ENCODE peak calls at places on chromosome 20, in four cellular contexts. F is neural progenitor cell; G is CD8-positive, alpha-beta T cell; R is PC-3. L is an unnamed sample. For H3K4me1, the result is how much of the 10 kb centered on the place peaks cover.

GRCh38 chr20:15091417-15092017 is 754.1 kb upstream of the FLRT3 start:
- DNase-seq in F (no peak), R (no peak), G (no peak), L (no peak)

GRCh38 chr20:7742479-7742878 is 197.8 kb downstream of the HAO1 start:
- DNase-seq in G (no peak), R (peak), F (no peak), L (no peak)

GRCh38 chr20:51871943-51872342 is 69.6 kb upstream of the SALL4 start:
- DNase-seq in F (no peak), R (peak), G (no peak), L (no peak)

GRCh38 chr20:16537918-16538317 is 35.3 kb downstream of the KIF16B start:
- DNase-seq in G (no peak), F (no peak), R (no peak), L (no peak)

GRCh38 chr20:50711113-50711825 is 19.9 kb upstream of the RIPOR3 start:
- DNase-seq in G (no peak), R (peak), F (no peak), L (no peak)

GRCh38 chr20:49687595-49688567 is 25.8 kb downstream of the B4GALT5 start:
- DNase-seq in G (no peak), F (peak), R (no peak), L (no peak)

GRCh38 chr20:33444797-33445560 is 1.4 kb upstream of the SNTA1 start:
- DNase-seq in F (no peak), R (peak), G (no peak), L (peak)

GRCh38 chr20:49801882-49802281 is 10.7 kb upstream of the SLC9A8 start:
- DNase-seq in R (no peak), F (no peak), G (no peak), L (no peak)

GRCh38 chr20:25991051-25991755 is 294.6 kb upstream of the ZNF337 start:
- DNase-seq in F (no peak), G (no peak), R (no peak), L (no peak)

GRCh38 chr20:25020901-25021301 is 28.4 kb upstream of the APMAP start:
- DNase-seq in R (no peak), F (no peak), G (no peak), L (peak)

GRCh38 chr20:1327827-1328679 is 886 bp downstream of the SDCBP2 start:
- DNase-seq in G (no peak), R (no peak), F (no peak), L (no peak)

GRCh38 chr20:11921326-11921725 is 3.6 kb downstream of the BTBD3 start:
- DNase-seq in F (no peak), G (no peak), R (no peak), L (no peak)

GRCh38 chr20:16752901-16753300 is 4.7 kb downstream of the OTOR start:
- DNase-seq in R (no peak), G (no peak), F (no peak), L (no peak)

GRCh38 chr20:61805781-61806180 is 259.9 kb downstream of the TAF4 start:
- DNase-seq in G (no peak), F (no peak), R (no peak), L (no peak)

GRCh38 chr20:48681201-48681881 is 146.5 kb downstream of the PREX1 start:
- DNase-seq in R (no peak), G (no peak), F (no peak), L (no peak)

GRCh38 chr20:7712661-7713060 is 227.6 kb downstream of the HAO1 start:
- DNase-seq in F (no peak), G (no peak), R (peak), L (no peak)

GRCh38 chr20:17762243-17762872 is 62.6 kb downstream of the BANF2 start:
- DNase-seq in R (no peak), F (no peak), G (no peak), L (no peak)

GRCh38 chr20:19628570-19629134 is 129.4 kb upstream of the RIN2 start:
- DNase-seq in R (peak), F (peak), G (no peak), L (no peak)

GRCh38 chr20:16966276-16966880 is 218.2 kb downstream of the OTOR start:
- DNase-seq in G (no peak), R (no peak), F (no peak), L (no peak)

GRCh38 chr20:57065646-57066045 is 200.8 kb downstream of the BMP7 start:
- DNase-seq in G (no peak), F (peak), R (no peak), L (no peak)

GRCh38 chr20:6580486-6580885 is 187.0 kb upstream of the BMP2 start:
- DNase-seq in F (no peak), G (no peak), R (no peak), L (peak)

GRCh38 chr20:60691966-60692615 is 560.0 kb upstream of the CDH4 start:
- DNase-seq in F (no peak), R (no peak), G (no peak), L (no peak)

GRCh38 chr20:42530855-42531674 is 658.6 kb downstream of the PTPRT start:
- DNase-seq in F (peak), G (no peak), R (peak), L (no peak)

GRCh38 chr20:60040471-60041162 is 82.4 kb downstream of the CDH26 start:
- DNase-seq in G (no peak), F (no peak), R (no peak), L (no peak)

GRCh38 chr20:33969563-33969962 is 24.1 kb upstream of the RALY start:
- DNase-seq in R (no peak), F (no peak), G (no peak), L (no peak)

GRCh38 chr20:433300-433975 is 25.3 kb downstream of the RBCK1 start:
- DNase-seq in R (no peak), G (no peak), F (no peak), L (no peak)

DNA sequence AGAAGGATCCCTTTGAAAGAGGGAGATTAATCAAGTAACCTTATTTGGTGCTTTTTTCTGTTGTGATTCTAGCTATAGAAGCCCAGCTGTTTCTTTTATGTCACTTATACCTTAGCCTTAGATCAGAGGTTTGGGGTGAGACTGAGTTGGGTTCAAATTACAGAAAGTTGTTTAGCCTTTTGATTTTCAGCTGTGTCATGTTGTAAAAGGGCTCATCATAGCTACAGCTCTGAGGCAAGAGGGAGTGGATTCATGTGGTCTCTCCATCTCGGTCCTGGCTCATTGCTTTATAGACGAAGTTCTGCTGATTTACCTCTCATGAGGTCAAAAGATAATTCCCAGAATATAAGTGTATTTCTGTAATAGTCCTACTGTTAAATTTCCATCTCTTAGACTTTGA is 342.8 kb downstream of the PAX1 start:
- DNase-seq in F (no peak), G (no peak), R (no peak), L (no peak)
- H3K4me1 ChIP-seq in F (under half), G (under half), R (under half), L (under half)

DNA sequence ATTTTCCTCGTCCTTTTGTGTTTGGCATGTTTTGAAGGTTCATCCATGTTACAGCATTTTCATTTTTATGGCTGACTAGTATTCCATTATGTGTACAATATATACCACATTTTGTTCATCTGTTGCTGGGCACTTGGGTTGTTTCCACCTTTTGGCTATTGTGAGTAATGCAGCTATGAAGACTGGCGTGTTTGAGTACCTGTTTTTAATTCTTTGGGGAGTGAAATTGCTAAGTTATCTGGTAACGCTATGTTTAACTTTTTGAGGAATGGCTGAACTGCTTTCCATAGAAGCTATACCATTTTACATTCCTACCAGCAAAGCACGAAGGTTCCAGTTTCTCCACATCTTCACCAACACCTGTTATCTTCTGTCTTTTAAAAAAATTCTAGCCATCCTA is 37.0 kb upstream of the MYL9 start:
- DNase-seq in R (no peak), F (no peak), G (no peak), L (no peak)
- TF ChIP-seq CTCF in R (no peak), F (no peak), G (no peak), L (no peak)

DNA sequence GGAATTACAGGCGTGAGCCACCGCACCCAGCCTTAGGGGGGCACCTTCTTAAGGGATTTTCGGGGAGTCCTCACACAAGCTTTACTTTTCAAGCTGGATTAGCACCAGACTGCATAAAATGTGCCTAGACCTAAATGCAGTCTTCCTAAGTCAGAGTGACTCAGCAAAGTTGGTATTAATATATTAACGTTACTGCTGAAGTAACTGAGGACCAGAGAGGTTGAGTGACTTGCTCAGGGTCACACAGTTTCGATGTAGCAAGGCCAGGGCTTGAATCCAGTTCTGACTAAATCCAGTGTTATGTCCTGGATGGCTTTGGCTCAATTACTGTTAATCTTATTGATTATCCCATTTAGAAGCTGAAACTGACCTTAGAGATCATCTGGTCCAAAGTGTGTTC is 13.4 kb downstream of the EDEM2 start:
- DNase-seq in F (no peak), G (no peak), R (no peak), L (no peak)
- H3K27ac ChIP-seq in F (no peak), G (no peak), R (no peak), L (peak)

GRCh38 chr20:62920039-62920645 is 6.2 kb downstream of the DIDO1 start:
- DNase-seq in R (no peak), G (no peak), F (no peak), L (no peak)

GRCh38 chr20:62916703-62917476 is 9.4 kb downstream of the DIDO1 start:
- DNase-seq in G (no peak), F (no peak), R (no peak), L (no peak)

GRCh38 chr20:62918830-62919229 is 7.5 kb downstream of the DIDO1 start:
- DNase-seq in F (no peak), G (peak), R (no peak), L (no peak)

GRCh38 chr20:62917720-62918119 is 8.6 kb downstream of the DIDO1 start:
- DNase-seq in G (no peak), F (no peak), R (no peak), L (no peak)

DNA sequence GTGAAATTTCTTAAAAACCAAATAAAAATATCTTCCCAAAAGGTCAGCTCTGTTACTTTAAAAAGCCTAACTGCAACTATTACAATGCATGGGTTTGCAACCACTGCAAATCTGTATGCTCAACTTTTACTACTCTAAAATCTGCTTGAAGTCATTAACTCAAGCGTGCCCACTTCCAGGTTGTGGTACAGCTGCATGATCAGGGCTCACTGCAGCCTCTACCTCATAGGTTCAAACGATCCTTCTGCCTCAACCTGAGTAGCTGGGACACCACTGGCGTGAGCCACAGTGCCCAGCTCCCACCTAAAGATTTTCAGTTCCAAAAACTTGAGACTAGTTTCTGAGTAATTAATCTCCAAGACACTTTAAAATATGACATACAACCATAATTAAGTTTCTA is 8.2 kb downstream of the DIDO1 start:
- DNase-seq in F (no peak), R (no peak), G (no peak), L (no peak)
- H3K4me1 ChIP-seq in F (half or more), R (under half), G (half or more), L (half or more)

GRCh38 chr20:46963196-46963529 is 68.5 kb downstream of the EYA2 start:
- DNase-seq in F (no peak), R (peak), G (no peak), L (no peak)
- TF ChIP-seq CTCF in F (no peak), R (no peak), G (no peak), L (no peak)

GRCh38 chr20:31475472-31476312 is 604 bp downstream of the REM1 start:
- DNase-seq in F (no peak), R (no peak), G (no peak), L (no peak)
- H3K27ac ChIP-seq in F (no peak), R (no peak), G (no peak), L (peak)

GRCh38 chr20:53803492-53804155 is 210.0 kb upstream of the ZNF217 start:
- DNase-seq in F (no peak), G (no peak), R (no peak), L (no peak)

GRCh38 chr20:53800883-53801604 is 207.4 kb upstream of the ZNF217 start:
- DNase-seq in F (peak), G (no peak), R (peak), L (no peak)

GRCh38 chr20:53797085-53797484 is 203.4 kb upstream of the ZNF217 start:
- DNase-seq in G (no peak), R (no peak), F (no peak), L (no peak)

GRCh38 chr20:53801609-53802370 is 208.2 kb upstream of the ZNF217 start:
- DNase-seq in G (no peak), R (no peak), F (no peak), L (no peak)

GRCh38 chr20:53800418-53800817 is 206.8 kb upstream of the ZNF217 start:
- DNase-seq in G (no peak), R (no peak), F (no peak), L (no peak)
- H3K4me1 ChIP-seq in G (under half), R (under half), F (under half), L (under half)

DNA sequence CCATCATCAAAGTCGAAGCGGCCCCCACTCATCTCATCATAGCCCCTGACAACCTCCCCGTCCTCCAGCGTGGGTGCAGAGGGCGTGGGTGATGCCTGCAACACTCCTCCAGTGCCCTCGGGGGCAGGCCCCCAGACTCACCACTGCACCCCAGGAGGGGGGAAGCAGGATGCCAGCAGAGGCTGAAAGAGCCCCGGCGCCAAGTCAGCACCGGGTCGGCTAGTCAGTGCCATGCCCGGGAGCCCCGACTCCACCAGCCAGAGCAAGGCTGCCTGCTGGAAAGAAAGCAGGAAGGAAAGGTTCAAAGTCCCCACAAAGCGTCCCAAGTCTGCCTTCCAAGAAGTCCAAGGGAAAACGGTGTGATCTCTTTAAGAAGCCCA is 324 bp downstream of the JPH2 start:
- DNase-seq in F (no peak), R (no peak), G (no peak), L (no peak)
- TF ChIP-seq CTCF in F (no peak), R (no peak), G (no peak), L (no peak)

L was measured in left ventricle myocardium inferior.